ENCODE peak calls at places on chromosome 12, in five cellular contexts. H is esophagus muscularis mucosa, O is GM12878, Q is sigmoid colon, U is stomach. Z is an unnamed sample.

GRCh38 chr12:28568083-28568482 is 377.8 kb downstream of the CCDC91 start:
- DNase-seq in H (no peak), O (no peak), Q (peak; percentile 70), U (peak; percentile 27), Z (no peak)

GRCh38 chr12:55499810-55500252 is 7.7 kb downstream of the OR6C68 start:
- DNase-seq in H (no peak), O (no peak), Q (no peak), U (no peak), Z (no peak)

GRCh38 chr12:75759842-75760260 is 248.4 kb upstream of the KRR1 start:
- DNase-seq in H (no peak), O (no peak), Q (no peak), U (no peak), Z (no peak)

GRCh38 chr12:121815221-121815620 is 11.4 kb downstream of the SETD1B start:
- DNase-seq in H (no peak), O (no peak), Q (no peak), U (no peak), Z (no peak)

GRCh38 chr12:81294325-81295190 is 216.7 kb downstream of the ACSS3 start:
- DNase-seq in H (no peak), O (no peak), Q (no peak), U (no peak), Z (no peak)

GRCh38 chr12:59858508-59858907 is 262.7 kb downstream of the SLC16A7 start:
- DNase-seq in H (no peak), O (no peak), Q (no peak), U (peak; percentile 34), Z (no peak)

GRCh38 chr12:63882844-63883243 is 38.3 kb downstream of the SRGAP1 start:
- DNase-seq in H (no peak), O (no peak), Q (no peak), U (no peak), Z (no peak)

GRCh38 chr12:108850854-108851573 is 6.4 kb downstream of the SSH1 start:
- DNase-seq in H (no peak), O (peak; percentile 79), Q (peak; percentile 81), U (no peak), Z (no peak)

GRCh38 chr12:123083661-123084571 is 67.0 kb downstream of the PITPNM2 start:
- DNase-seq in H (no peak), O (no peak), Q (no peak), U (peak; percentile 37), Z (no peak)

GRCh38 chr12:120472521-120472920 is 3.0 kb upstream of the SRSF9 start:
- DNase-seq in H (no peak), O (no peak), Q (no peak), U (no peak), Z (no peak)

GRCh38 chr12:89663577-89664357 is 44.9 kb downstream of the ATP2B1 start:
- DNase-seq in H (no peak), O (peak; percentile 37), Q (no peak), U (no peak), Z (no peak)

GRCh38 chr12:47562201-47562600 is 143.6 kb downstream of the RPAP3 start:
- DNase-seq in H (no peak), O (no peak), Q (no peak), U (no peak), Z (no peak)

GRCh38 chr12:50927766-50928224 is 24.5 kb upstream of the HIGD1C start:
- DNase-seq in H (no peak), O (no peak), Q (no peak), U (no peak), Z (no peak)

GRCh38 chr12:109764123-109764522 is 50.5 kb downstream of the FAM222A start:
- DNase-seq in H (no peak), O (no peak), Q (no peak), U (peak; percentile 19), Z (peak; percentile 6)

GRCh38 chr12:130800312-130800711 is 38.7 kb downstream of the STX2 start:
- DNase-seq in H (no peak), O (no peak), Q (no peak), U (no peak), Z (no peak)

GRCh38 chr12:100138048-100138907 is 4.4 kb downstream of the BLTP3B start:
- DNase-seq in H (no peak), O (no peak), Q (no peak), U (no peak), Z (no peak)

GRCh38 chr12:109113661-109114321 is 2.6 kb upstream of the ACACB start:
- DNase-seq in H (no peak), O (no peak), Q (peak; percentile 60), U (no peak), Z (no peak)

GRCh38 chr12:125169870-125170269 is 104.6 kb downstream of the AACS start:
- DNase-seq in H (no peak), O (no peak), Q (no peak), U (no peak), Z (no peak)

GRCh38 chr12:54215990-54216579 is 27.3 kb upstream of the SMUG1 start:
- DNase-seq in H (no peak), O (no peak), Q (no peak), U (no peak), Z (no peak)

GRCh38 chr12:22039361-22039760 is 6.7 kb upstream of the CMAS start:
- DNase-seq in H (no peak), O (no peak), Q (no peak), U (no peak), Z (no peak)

GRCh38 chr12:75378354-75378753 is 12.5 kb upstream of the GLIPR1L2 start:
- DNase-seq in H (no peak), O (no peak), Q (no peak), U (no peak), Z (no peak)

GRCh38 chr12:100995771-100996170 is 201.2 kb downstream of the ANO4 start:
- DNase-seq in H (no peak), O (peak; percentile 47), Q (no peak), U (no peak), Z (no peak)

GRCh38 chr12:116053479-116054195 is 223.9 kb downstream of the MED13L start:
- DNase-seq in H (no peak), O (no peak), Q (peak; percentile 88), U (no peak), Z (peak; percentile 76)

GRCh38 chr12:110885152-110885840 is 35.1 kb downstream of the MYL2 start:
- DNase-seq in H (no peak), O (no peak), Q (no peak), U (no peak), Z (no peak)

GRCh38 chr12:85309180-85309579 is 29.2 kb downstream of the ALX1 start:
- DNase-seq in H (no peak), O (no peak), Q (no peak), U (no peak), Z (no peak)

GRCh38 chr12:43776498-43776897 is 17.7 kb downstream of the IRAK4 start:
- DNase-seq in H (no peak), O (no peak), Q (no peak), U (no peak), Z (no peak)

GRCh38 chr12:63869656-63870055 is 25.2 kb downstream of the SRGAP1 start:
- DNase-seq in H (no peak), O (no peak), Q (no peak), U (no peak), Z (no peak)

GRCh38 chr12:123591702-123592481 is 7.5 kb downstream of the TMED2 start:
- DNase-seq in H (no peak), O (no peak), Q (no peak), U (no peak), Z (no peak)

GRCh38 chr12:47785036-47785886 is 12.2 kb downstream of the SLC48A1 start:
- DNase-seq in H (no peak), O (no peak), Q (peak; percentile 69), U (no peak), Z (no peak)

GRCh38 chr12:49956663-49957569 is 4.8 kb upstream of the AQP5 start:
- DNase-seq in H (no peak), O (no peak), Q (no peak), U (no peak), Z (no peak)

GRCh38 chr12:56676851-56677601 is 11.1 kb downstream of the PTGES3 start:
- DNase-seq in H (no peak), O (no peak), Q (no peak), U (no peak), Z (peak; percentile 13)

GRCh38 chr12:56668197-56668457 is 20.0 kb downstream of the PTGES3 start:
- DNase-seq in H (no peak), O (no peak), Q (no peak), U (no peak), Z (no peak)

GRCh38 chr12:56670836-56671235 is 17.2 kb downstream of the PTGES3 start:
- DNase-seq in H (no peak), O (no peak), Q (no peak), U (no peak), Z (no peak)

GRCh38 chr12:56671608-56672007 is 16.5 kb downstream of the PTGES3 start:
- DNase-seq in H (no peak), O (no peak), Q (no peak), U (no peak), Z (no peak)
- TF ChIP-seq EP300 in H (no peak), O (no peak), Q (no peak), U (no peak), Z (no peak)

DNA sequence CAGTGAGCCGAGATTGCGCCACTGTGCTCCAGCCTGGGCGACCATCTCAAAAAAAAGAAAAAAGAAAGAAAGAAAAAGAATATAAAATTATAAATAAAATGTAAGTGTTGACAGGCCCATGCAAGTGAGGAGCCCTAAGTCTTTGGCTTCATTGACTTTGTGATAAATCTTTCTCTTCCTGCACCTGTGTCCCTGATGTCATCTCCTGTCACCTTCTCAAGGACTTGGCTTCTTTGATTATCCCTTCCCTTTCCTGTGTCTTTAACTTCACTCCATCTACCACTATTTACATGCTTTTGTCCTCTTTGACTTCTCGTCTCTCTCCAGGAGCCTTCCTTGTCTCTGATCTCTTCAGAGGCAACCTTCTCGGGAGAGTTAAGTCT is 33.6 kb upstream of the WNK1 start:
- DNase-seq in H (no peak), O (no peak), Q (no peak), U (no peak), Z (no peak)
- H3K27ac ChIP-seq in H (no peak overlapping the region), O (peak overlapping the region; percentile 95), Q (no peak overlapping the region), U (peak overlapping the region; percentile 78), Z (peak overlapping the region; percentile 40)

GRCh38 chr12:132639996-132640520 is 21.5 kb downstream of the P2RX2 start:
- DNase-seq in H (no peak), O (no peak), Q (no peak), U (no peak), Z (no peak)

GRCh38 chr12:132638541-132639408 is 20.2 kb downstream of the P2RX2 start:
- DNase-seq in H (no peak), O (no peak), Q (no peak), U (no peak), Z (no peak)

GRCh38 chr12:132642846-132643835 is 24.6 kb downstream of the P2RX2 start:
- DNase-seq in H (no peak), O (no peak), Q (no peak), U (no peak), Z (no peak)

GRCh38 chr12:132640936-132641335 is 22.4 kb downstream of the P2RX2 start:
- DNase-seq in H (no peak), O (no peak), Q (no peak), U (no peak), Z (no peak)

GRCh38 chr12:132641811-132642650 is 23.5 kb downstream of the P2RX2 start:
- DNase-seq in H (no peak), O (no peak), Q (no peak), U (no peak), Z (no peak)
- TF ChIP-seq POLR2AphosphoS5 in H (no peak), O (no peak), Q (no peak), U (no peak), Z (no peak)

DNA sequence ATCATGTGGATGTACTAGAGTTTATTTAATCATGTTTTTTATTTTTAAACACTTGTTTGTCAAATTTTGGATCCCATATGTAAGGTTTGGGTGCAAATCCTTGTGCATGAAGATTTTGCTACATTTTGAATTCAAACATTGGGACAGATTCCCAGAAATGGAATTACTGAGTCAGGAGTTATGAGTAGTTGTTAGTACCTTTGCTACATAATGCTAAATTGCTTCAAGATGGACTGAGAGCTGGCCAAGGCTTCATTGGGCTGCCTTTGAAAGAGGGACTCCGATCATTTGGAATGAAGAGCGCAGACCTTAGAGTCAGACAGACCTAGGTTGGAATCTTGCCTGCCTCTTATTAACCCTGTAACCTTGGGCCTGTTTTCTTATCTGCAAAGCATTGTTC is 154.9 kb upstream of the PWP1 start:
- DNase-seq in H (no peak), O (no peak), Q (no peak), U (no peak), Z (no peak)
- TF ChIP-seq EP300 in H (no peak), O (no peak), Q (no peak), U (no peak), Z (no peak)